ENCODE peak calls at places on chromosomes 7 and 10, in five cellular contexts. K is H54, H is transverse colon, V is HCT116, W is heart left ventricle. M is an unnamed sample.

GRCh38 chr10:44966129-44966815 is 6.7 kb downstream of the RASSF4 start:
- DNase-seq in K (no peak), H (no peak), V (no peak), W (peak; percentile 13), M (no peak)

GRCh38 chr10:48527691-48528212 is 77.1 kb downstream of the ARHGAP22 start:
- DNase-seq in K (no peak), H (no peak), V (no peak), W (no peak), M (no peak)

GRCh38 chr10:107971411-107971810 is 806.9 kb upstream of the SORCS1 start:
- DNase-seq in K (no peak), H (no peak), V (no peak), W (no peak), M (no peak)

GRCh38 chr7:64308019-64308275 is 5.8 kb upstream of the ZNF736 start:
- DNase-seq in K (no peak), H (peak; percentile 19), V (no peak), W (no peak), M (no peak)

GRCh38 chr10:44897049-44897448 is 14.1 kb upstream of the TMEM72 start:
- DNase-seq in K (no peak), H (no peak), V (no peak), W (no peak), M (peak; percentile 30)

GRCh38 chr10:554182-554848 is 135.2 kb downstream of the DIP2C start:
- DNase-seq in K (no peak), H (no peak), V (no peak), W (no peak), M (no peak)

GRCh38 chr7:130880668-130881067 is 146.7 kb upstream of the KLF14 start:
- DNase-seq in K (no peak), H (no peak), V (no peak), W (no peak), M (no peak)

GRCh38 chr7:133196872-133197612 is 55.8 kb upstream of the EXOC4 start:
- DNase-seq in K (no peak), H (no peak), V (no peak), W (no peak), M (no peak)

GRCh38 chr10:47331491-47331890 is 9.2 kb downstream of the GDF2 start:
- DNase-seq in K (no peak), H (no peak), V (no peak), W (no peak), M (no peak)

DNA sequence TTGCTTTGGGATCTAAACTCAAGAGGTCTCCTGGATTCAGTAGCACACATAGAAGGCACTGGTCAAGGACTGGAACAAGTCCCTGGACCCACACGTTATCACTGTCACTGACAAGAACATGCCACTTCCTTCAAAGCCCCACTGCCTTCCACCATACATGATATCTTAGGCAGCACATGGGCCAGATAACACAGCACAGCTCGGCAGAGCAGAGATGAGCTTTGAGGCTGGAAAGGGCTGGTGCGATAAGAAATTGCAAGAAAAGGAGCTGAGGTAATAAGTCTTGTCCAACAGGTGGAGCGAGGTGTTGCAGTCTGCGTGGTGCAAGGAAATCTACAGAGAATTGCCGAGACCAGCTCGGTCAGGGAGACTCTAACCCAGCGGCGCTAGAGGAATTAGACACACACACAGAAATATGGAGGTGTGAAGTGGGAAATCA is 139.8 kb upstream of the CDK13 start:
- DNase-seq in K (no peak), H (no peak), V (peak; percentile 22), W (no peak), M (peak; percentile 84)
- TF ChIP-seq POLR2A in K (no peak), H (no peak), V (no peak), W (no peak), M (no peak)

DNA sequence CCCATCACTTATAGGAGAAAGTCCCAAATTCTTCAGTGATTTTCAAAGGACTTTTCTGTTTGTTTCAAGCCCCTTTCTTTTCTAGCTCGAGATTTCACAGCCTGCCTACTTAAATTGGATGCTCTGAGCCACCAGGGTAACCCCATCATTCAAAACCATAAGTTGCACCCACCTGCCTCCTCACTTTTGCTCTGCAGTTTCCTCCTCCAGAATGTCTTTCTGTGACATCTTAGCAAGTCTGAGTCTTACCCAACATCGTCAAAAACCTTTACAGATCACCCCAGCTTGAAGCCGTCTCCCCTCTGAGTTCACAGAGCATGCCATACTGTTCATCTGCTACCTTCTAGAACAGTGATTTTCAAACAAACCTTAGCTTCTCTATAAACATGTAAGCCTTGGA is 64.3 kb upstream of the CACNB2 start:
- DNase-seq in K (no peak), H (no peak), V (no peak), W (no peak), M (no peak)
- TF ChIP-seq POLR2A in K (no peak), H (no peak), V (no peak), W (no peak), M (no peak)

GRCh38 chr10:77741746-77742145 is 104.1 kb upstream of the KCNMA1 start:
- DNase-seq in K (no peak), H (no peak), V (no peak), W (no peak), M (no peak)

GRCh38 chr10:77737608-77738007 is 100.0 kb upstream of the KCNMA1 start:
- DNase-seq in K (no peak), H (no peak), V (peak; percentile 31), W (no peak), M (no peak)

GRCh38 chr10:77742172-77742571 is 104.6 kb upstream of the KCNMA1 start:
- DNase-seq in K (no peak), H (no peak), V (no peak), W (no peak), M (no peak)

GRCh38 chr10:77744249-77744648 is 106.6 kb upstream of the KCNMA1 start:
- DNase-seq in K (no peak), H (no peak), V (no peak), W (no peak), M (no peak)

DNA sequence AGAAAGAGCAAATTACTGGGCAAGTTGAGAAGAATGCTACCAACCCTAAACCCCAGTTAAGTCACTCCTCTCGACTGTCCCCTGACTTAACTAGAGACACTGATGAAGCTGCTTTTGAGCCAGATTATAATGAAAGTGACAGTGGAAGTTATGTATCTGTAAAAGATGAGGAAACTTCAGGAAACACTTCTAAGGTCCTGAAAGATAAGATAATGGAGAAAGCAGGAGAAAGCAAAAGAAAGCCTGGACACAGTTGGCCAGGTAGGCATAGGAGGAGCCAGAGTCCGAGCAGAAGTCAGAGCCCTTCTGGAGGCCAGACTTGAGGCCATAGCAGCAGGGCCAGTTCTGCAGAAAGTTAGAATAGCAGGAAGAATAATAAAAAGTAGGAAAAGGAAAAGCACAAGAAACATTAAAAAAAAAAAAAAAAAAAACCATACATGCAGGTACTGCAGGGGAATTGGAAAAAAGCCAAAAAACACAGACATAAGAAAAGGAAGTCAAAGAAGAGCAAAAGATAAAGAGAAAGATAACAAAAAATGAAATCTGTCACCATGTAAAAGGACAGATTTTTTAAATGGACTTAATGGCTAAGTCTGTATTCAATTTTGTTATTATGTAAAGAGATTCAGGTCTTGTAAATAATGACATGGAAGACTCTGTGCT is 101.0 kb upstream of the KCNMA1 start:
- DNase-seq in K (no peak), H (no peak), V (no peak), W (no peak), M (no peak)
- TF ChIP-seq POLR2A in K (no peak), H (no peak), V (no peak), W (no peak), M (no peak)

GRCh38 chr10:62816179-62817119 is at the start of gene EGR2:
- DNase-seq in K (peak; percentile 99), H (peak; percentile 94), V (peak; percentile 89), W (peak; percentile 94), M (peak; percentile 94)
- TF ChIP-seq POLR2A in K (no peak), H (no peak), V (peak; percentile 22), W (no peak), M (peak; percentile 25)

GRCh38 chr10:86310702-86311101 is 55.9 kb downstream of the GRID1 start:
- DNase-seq in K (no peak), H (no peak), V (no peak), W (no peak), M (no peak)
- TF ChIP-seq POLR2A in K (no peak), H (no peak), V (no peak), W (no peak), M (no peak)

DNA sequence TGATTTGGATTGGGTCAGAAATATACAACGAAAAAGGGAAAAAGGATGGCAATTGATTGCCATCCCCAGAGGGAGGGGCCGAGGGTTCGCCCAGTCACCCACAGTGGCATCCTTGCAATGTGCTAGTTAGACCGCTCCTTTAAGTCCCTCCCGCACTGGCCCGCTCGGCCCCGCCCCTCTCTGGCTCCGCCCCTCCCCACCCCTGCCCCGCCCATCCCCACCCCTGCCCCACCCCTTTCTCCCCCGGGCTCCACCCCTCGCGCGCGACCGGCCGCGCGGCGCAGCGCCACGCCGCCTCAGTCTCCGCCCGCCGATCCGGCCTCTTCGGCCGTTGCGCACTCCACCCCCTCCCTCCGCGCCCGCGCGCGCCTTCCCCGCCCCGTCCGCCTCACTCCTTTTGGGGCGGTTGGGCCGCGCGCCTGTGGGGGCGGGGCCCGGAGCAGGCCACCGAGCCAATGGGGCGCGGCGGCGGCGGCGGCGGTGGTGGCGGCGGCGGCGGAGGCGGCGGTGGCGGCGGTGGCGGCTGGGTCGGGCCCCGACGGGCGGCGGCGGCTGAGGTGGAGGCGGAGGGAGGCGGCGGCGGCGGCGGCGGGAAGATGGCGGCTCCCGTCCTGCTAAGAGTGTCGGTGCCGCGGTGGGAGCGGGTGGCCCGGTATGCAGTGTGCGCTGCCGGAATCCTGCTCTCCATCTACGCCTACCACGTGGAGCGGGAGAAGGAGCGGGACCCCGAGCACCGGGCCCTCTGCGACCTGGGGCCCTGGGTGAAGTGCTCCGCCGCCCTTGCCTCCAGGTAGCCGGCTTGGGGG is at the start of gene VKORC1L1:
- DNase-seq in K (peak; percentile 79), H (peak; percentile 97), V (peak; percentile 80), W (peak; percentile 97), M (peak; percentile 95)
- TF ChIP-seq POLR2A in K (peak; percentile 44), H (peak; percentile 53), V (no peak), W (no peak), M (no peak)

GRCh38 chr10:86755740-86756510 is 494 bp upstream of the BMPR1A start:
- DNase-seq in K (peak; percentile 74), H (peak; percentile 93), V (peak; percentile 59), W (peak; percentile 86), M (peak; percentile 87)

GRCh38 chr10:86758231-86759072 is 2.0 kb downstream of the BMPR1A start:
- DNase-seq in K (no peak), H (no peak), V (no peak), W (no peak), M (no peak)

GRCh38 chr10:86755454-86755739 is 1.0 kb upstream of the BMPR1A start:
- DNase-seq in K (no peak), H (no peak), V (no peak), W (no peak), M (no peak)

GRCh38 chr10:86757110-86757790 is 831 bp downstream of the BMPR1A start:
- DNase-seq in K (peak; percentile 38), H (peak; percentile 46), V (peak; percentile 29), W (peak; percentile 39), M (peak; percentile 25)

DNA sequence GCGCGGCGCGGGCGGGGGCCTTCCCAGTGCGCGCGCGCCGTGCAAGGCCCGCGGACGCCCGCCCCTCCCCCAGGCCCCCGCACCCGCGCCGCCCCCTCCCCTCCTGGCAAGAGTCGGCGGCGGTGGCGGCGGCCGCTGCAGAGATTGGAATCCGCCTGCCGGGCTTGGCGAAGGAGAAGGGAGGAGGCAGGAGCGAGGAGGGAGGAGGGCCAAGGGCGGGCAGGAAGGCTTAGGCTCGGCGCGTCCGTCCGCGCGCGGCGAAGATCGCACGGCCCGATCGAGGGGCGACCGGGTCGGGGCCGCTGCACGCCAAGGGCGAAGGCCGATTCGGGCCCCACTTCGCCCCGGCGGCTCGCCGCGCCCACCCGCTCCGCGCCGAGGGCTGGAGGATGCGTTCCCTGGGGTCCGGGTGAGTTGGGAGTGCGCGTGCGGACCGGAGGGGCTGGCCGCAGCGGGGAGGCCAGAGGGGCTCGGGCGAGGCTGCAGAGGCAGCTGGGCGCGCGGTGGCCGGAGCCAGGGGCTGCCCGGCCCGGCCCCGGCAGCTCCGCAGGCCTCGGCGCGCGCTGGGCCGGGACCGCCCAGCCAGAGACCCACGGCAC is at the start of gene BMPR1A:
- DNase-seq in K (peak; percentile 86), H (no peak), V (no peak), W (peak; percentile 92), M (no peak)
- TF ChIP-seq POLR2A in K (peak; percentile 72), H (no peak), V (no peak), W (no peak), M (no peak)